ENCODE peak calls at places on chromosomes 5 and 9, in four cellular contexts. R is CD8-positive, alpha-beta memory T cell; B is HCT116; S is esophagus squamous epithelium. F is an unnamed sample.

GRCh38 chr5:157574456-157575095 is 999 bp downstream of the ADAM19 start:
- DNase-seq in S (no peak), B (no peak), R (no peak), F (no peak)

GRCh38 chr5:97422678-97423077 is 239.6 kb upstream of the RIOK2 start:
- DNase-seq in R (no peak), S (no peak), B (no peak), F (no peak)

GRCh38 chr5:96228449-96228848 is 204.6 kb downstream of the PCSK1 start:
- DNase-seq in S (no peak), B (no peak), R (no peak), F (no peak)

GRCh38 chr5:71693828-71694427 is 25.1 kb upstream of the CARTPT start:
- DNase-seq in B (no peak), R (no peak), S (no peak), F (no peak)

GRCh38 chr9:81687521-81688261 is 1.7 kb downstream of the TLE1 start:
- DNase-seq in B (no peak), S (no peak), R (no peak), F (peak)

GRCh38 chr5:150142800-150143724 is 12.6 kb downstream of the PDGFRB start:
- DNase-seq in R (no peak), B (peak), S (no peak), F (peak)

GRCh38 chr5:174315471-174315870 is 270.0 kb downstream of the NSG2 start:
- DNase-seq in S (no peak), R (no peak), B (no peak), F (no peak)

GRCh38 chr5:104513194-104513602 is 950.6 kb upstream of the NUDT12 start:
- DNase-seq in R (no peak), B (peak), S (no peak), F (no peak)

GRCh38 chr5:99621772-99622681 is 693.2 kb upstream of the CHD1 start:
- DNase-seq in R (no peak), B (no peak), S (no peak), F (no peak)

GRCh38 chr5:127702913-127703575 is at the start of gene CCDC192:
- DNase-seq in R (no peak), S (no peak), B (no peak), F (no peak)

GRCh38 chr5:62354028-62354874 is 48.2 kb downstream of the KIF2A start:
- DNase-seq in R (peak), B (peak), S (no peak), F (peak)

GRCh38 chr9:33287087-33287490 is 3.2 kb upstream of the NFX1 start:
- DNase-seq in R (peak), S (no peak), B (peak), F (peak)

GRCh38 chr9:16870606-16871357 is at the start of gene BNC2:
- DNase-seq in B (no peak), R (no peak), S (no peak), F (peak)

GRCh38 chr9:34143116-34143515 is 16.6 kb upstream of the DCAF12 start:
- DNase-seq in R (no peak), B (no peak), S (no peak), F (no peak)

GRCh38 chr5:142036918-142037317 is 24.1 kb upstream of the GNPDA1 start:
- DNase-seq in B (no peak), R (no peak), S (no peak), F (no peak)

GRCh38 chr9:137218754-137219271 is 3.2 kb downstream of the RNF208 start:
- DNase-seq in R (no peak), B (no peak), S (no peak), F (peak)

DNA sequence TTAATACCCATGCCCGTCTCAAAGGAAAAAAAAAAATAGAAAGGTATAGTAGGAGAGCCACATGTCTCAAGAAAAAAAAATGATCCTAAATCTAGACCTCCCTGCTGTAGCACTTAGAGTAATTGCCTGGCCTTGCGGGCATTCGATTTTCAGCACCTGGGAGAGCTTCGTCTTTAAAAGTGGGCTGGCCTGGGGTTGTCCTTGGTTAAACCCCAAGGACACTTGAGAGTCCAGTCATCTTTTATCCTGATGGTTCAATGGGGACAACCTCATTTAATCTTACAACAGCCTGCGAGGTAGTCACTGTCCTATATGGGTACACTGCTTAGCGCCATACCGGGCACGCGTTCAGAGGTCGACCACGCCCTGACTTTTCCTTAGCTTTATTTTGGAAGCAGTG is 60.1 kb downstream of the MAT2B start:
- DNase-seq in R (no peak), B (no peak), S (no peak), F (no peak)
- H3K4me3 ChIP-seq in R (no peak), B (no peak), S (peak), F (peak)

DNA sequence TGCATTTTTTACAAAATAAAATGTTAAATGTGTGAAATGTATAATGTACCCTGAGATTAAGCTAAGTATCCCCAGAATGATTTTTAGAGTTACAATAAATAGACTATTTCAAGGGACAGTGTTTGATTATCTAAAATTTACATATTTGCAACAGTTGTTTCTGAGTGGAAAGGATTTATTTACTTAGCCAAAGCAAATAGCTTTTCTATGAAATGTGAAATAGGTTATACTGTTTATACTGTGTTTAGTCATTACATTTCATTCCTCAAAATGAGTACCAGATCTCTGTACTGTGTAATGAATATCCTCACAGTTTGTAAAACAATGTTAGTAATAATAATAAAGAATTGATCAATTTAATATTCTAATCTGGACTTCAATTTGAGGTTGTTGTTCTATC is 1019.0 kb downstream of the NR2F1-AS1 start:
- DNase-seq in B (no peak), S (no peak), R (no peak), F (no peak)
- H3K4me3 ChIP-seq in B (no peak), S (no peak), R (no peak), F (no peak)

DNA sequence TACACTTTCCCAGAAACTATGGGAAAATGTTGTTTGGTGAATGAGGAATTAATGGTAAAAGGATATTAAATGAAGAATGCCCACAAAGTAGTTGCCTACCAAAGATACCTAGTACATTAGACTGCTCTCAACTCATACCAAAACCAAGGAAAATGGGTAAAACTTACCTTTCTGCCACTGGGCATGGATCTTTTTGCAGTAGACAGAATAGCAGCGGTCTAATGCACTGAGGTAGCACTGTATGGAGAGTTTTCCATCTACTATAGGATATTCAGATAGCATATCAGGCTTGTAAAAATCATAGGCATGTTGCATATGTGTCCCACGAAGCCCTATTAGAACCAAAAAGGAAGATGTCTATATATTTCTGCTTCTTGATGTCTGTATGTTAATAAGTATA is 16.4 kb downstream of the HMGCS1 start:
- DNase-seq in S (no peak), B (no peak), R (no peak), F (no peak)
- H3K4me3 ChIP-seq in S (no peak), B (no peak), R (no peak), F (no peak)

DNA sequence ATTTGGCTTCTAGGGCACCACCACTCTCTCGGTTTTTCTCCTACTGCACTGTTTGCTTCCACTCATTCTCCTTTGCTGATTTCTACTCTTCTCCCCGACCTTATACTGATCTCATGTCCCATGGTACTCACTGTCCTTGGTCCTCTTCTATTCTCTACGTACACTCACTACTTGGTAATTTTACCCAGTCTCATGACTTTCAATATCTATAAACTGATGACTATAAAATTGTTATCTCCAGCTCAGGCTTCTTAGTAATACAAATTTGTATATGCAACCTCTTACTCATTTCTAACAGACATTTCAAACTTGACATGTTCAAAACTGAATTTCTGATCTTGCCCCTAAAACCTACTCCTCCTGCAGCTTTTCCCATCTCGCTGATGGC is 4.1 kb downstream of the RAPGEF6 start:
- DNase-seq in S (no peak), B (no peak), R (no peak), F (no peak)
- H3K4me3 ChIP-seq in S (no peak), B (no peak), R (no peak), F (no peak)

DNA sequence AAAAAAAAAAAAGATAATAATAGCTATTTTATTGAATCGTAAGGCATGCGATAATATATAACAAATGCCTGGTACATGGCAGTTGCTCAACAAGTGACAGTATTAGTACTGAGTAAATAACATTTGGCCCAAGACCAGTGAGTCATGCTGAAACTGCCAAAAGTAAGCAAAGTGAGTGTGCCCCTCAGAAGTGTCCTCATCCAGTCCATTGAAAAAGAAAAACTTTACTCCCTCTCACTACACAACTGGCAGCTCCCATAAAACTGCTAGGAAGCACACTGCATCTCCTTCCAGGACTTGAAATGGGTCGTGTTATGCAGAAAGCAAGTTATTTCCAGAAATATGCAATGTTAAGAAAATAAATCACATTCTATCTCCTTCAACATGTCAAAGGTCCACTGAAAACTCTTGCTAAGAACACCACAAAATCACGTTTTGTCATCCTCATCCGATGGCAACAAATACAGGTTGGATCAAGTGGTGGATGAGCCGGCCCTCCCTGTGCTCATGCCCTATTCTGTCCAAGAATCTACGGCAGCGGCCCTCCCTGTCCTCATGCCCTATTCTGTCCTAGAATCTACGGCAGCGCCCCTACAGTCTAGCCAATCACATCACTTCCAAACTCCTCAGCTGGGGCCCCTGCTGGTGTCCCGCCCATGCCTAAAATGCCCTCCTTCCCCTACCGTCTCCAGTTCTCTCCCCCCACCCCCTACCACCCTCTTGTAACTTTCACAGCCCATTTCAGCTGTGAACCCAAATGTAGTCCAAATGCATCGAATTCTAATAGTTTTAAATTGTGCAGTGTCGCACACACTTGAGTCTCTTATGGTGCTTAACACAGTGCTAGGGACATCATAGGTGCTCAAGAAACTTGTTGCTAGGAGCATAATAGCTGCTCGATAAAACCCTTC is 12.5 kb downstream of the PTCH1 start:
- DNase-seq in S (no peak), R (no peak), B (no peak), F (peak)
- H3K4me3 ChIP-seq in S (no peak), R (no peak), B (no peak), F (peak)